ENCODE peak calls at places on chromosome 2, in seven cellular contexts. One of them, this sample, is unnamed.

GRCh38 chr2:100422320-100422719 is 4.9 kb upstream of the CHST10 start:
- DNase-seq in mesendoderm: peak
- DNase-seq in IMR-90: peak
- DNase-seq in H1: no peak
- DNase-seq in H9: peak
- DNase-seq in neuronal stem cell: no peak
- DNase-seq in mesenchymal stem cell: peak
- DNase-seq in this sample: peak

GRCh38 chr2:9653485-9654271 is 22.9 kb upstream of the YWHAQ start:
- DNase-seq in mesendoderm: no peak
- DNase-seq in IMR-90: no peak
- DNase-seq in H1: no peak
- DNase-seq in H9: no peak
- DNase-seq in neuronal stem cell: no peak
- DNase-seq in mesenchymal stem cell: no peak
- DNase-seq in this sample: no peak

GRCh38 chr2:201984333-201984732 is 49.3 kb upstream of the FZD7 start:
- DNase-seq in mesendoderm: no peak
- DNase-seq in IMR-90: no peak
- DNase-seq in H1: no peak
- DNase-seq in H9: no peak
- DNase-seq in neuronal stem cell: no peak
- DNase-seq in mesenchymal stem cell: no peak
- DNase-seq in this sample: no peak

GRCh38 chr2:177893880-177894279 is 178.7 kb downstream of the PDE11A start:
- DNase-seq in mesendoderm: no peak
- DNase-seq in IMR-90: no peak
- DNase-seq in H1: no peak
- DNase-seq in H9: no peak
- DNase-seq in neuronal stem cell: no peak
- DNase-seq in mesenchymal stem cell: no peak
- DNase-seq in this sample: no peak

GRCh38 chr2:228600265-228600664 is 418.8 kb upstream of the SPHKAP start:
- DNase-seq in mesendoderm: no peak
- DNase-seq in IMR-90: peak
- DNase-seq in H1: no peak
- DNase-seq in H9: no peak
- DNase-seq in neuronal stem cell: no peak
- DNase-seq in mesenchymal stem cell: peak
- DNase-seq in this sample: no peak

GRCh38 chr2:6290626-6291025 is 575.1 kb downstream of the CMPK2 start:
- DNase-seq in mesendoderm: no peak
- DNase-seq in IMR-90: no peak
- DNase-seq in H1: no peak
- DNase-seq in H9: no peak
- DNase-seq in neuronal stem cell: no peak
- DNase-seq in mesenchymal stem cell: no peak
- DNase-seq in this sample: no peak

GRCh38 chr2:9739508-9739907 is 103.8 kb upstream of the TAF1B start:
- DNase-seq in mesendoderm: no peak
- DNase-seq in IMR-90: no peak
- DNase-seq in H1: no peak
- DNase-seq in H9: no peak
- DNase-seq in neuronal stem cell: no peak
- DNase-seq in mesenchymal stem cell: no peak
- DNase-seq in this sample: no peak

GRCh38 chr2:45345331-45346305 is 265.4 kb downstream of the SRBD1 start:
- DNase-seq in mesendoderm: peak
- DNase-seq in IMR-90: no peak
- DNase-seq in H1: no peak
- DNase-seq in H9: no peak
- DNase-seq in neuronal stem cell: no peak
- DNase-seq in mesenchymal stem cell: no peak
- DNase-seq in this sample: no peak

GRCh38 chr2:117091438-117091837 is 723.1 kb upstream of the DDX18 start:
- DNase-seq in mesendoderm: no peak
- DNase-seq in IMR-90: no peak
- DNase-seq in H1: no peak
- DNase-seq in H9: no peak
- DNase-seq in neuronal stem cell: no peak
- DNase-seq in mesenchymal stem cell: no peak
- DNase-seq in this sample: no peak

GRCh38 chr2:157572725-157573124 is 55.9 kb downstream of the ACVR1C start:
- DNase-seq in mesendoderm: peak
- DNase-seq in IMR-90: no peak
- DNase-seq in H1: no peak
- DNase-seq in H9: no peak
- DNase-seq in neuronal stem cell: no peak
- DNase-seq in mesenchymal stem cell: no peak
- DNase-seq in this sample: peak
- H3K4ac ChIP-seq in mesendoderm: no peak
- H3K4ac ChIP-seq in IMR-90: no peak
- H3K4ac ChIP-seq in H1: no peak
- H3K4ac ChIP-seq in H9: no peak
- H3K4ac ChIP-seq in neuronal stem cell: no peak
- H3K4ac ChIP-seq in mesenchymal stem cell: no peak
- H3K4ac ChIP-seq in this sample: no peak

GRCh38 chr2:20755132-20755800 is 67.6 kb downstream of the LDAH start:
- DNase-seq in mesendoderm: no peak
- DNase-seq in IMR-90: peak
- DNase-seq in H1: no peak
- DNase-seq in H9: no peak
- DNase-seq in neuronal stem cell: no peak
- DNase-seq in mesenchymal stem cell: no peak
- DNase-seq in this sample: no peak
- H3K4ac ChIP-seq in mesendoderm: no peak
- H3K4ac ChIP-seq in IMR-90: no peak
- H3K4ac ChIP-seq in H1: no peak
- H3K4ac ChIP-seq in H9: no peak
- H3K4ac ChIP-seq in neuronal stem cell: no peak
- H3K4ac ChIP-seq in mesenchymal stem cell: no peak
- H3K4ac ChIP-seq in this sample: no peak

GRCh38 chr2:42840760-42841159 is 48.4 kb upstream of the HAAO start:
- DNase-seq in mesendoderm: no peak
- DNase-seq in IMR-90: no peak
- DNase-seq in H1: no peak
- DNase-seq in H9: no peak
- DNase-seq in neuronal stem cell: no peak
- DNase-seq in mesenchymal stem cell: no peak
- DNase-seq in this sample: no peak

GRCh38 chr2:42838133-42838532 is 45.8 kb upstream of the HAAO start:
- DNase-seq in mesendoderm: no peak
- DNase-seq in IMR-90: no peak
- DNase-seq in H1: no peak
- DNase-seq in H9: no peak
- DNase-seq in neuronal stem cell: no peak
- DNase-seq in mesenchymal stem cell: no peak
- DNase-seq in this sample: no peak

GRCh38 chr2:42842418-42842817 is 50.0 kb upstream of the HAAO start:
- DNase-seq in mesendoderm: no peak
- DNase-seq in IMR-90: no peak
- DNase-seq in H1: no peak
- DNase-seq in H9: no peak
- DNase-seq in neuronal stem cell: no peak
- DNase-seq in mesenchymal stem cell: no peak
- DNase-seq in this sample: no peak

GRCh38 chr2:42841344-42841743 is 49.0 kb upstream of the HAAO start:
- DNase-seq in mesendoderm: no peak
- DNase-seq in IMR-90: no peak
- DNase-seq in H1: no peak
- DNase-seq in H9: no peak
- DNase-seq in neuronal stem cell: no peak
- DNase-seq in mesenchymal stem cell: no peak
- DNase-seq in this sample: no peak

GRCh38 chr2:42840141-42840540 is 47.8 kb upstream of the HAAO start:
- DNase-seq in mesendoderm: no peak
- DNase-seq in IMR-90: no peak
- DNase-seq in H1: no peak
- DNase-seq in H9: no peak
- DNase-seq in neuronal stem cell: no peak
- DNase-seq in mesenchymal stem cell: no peak
- DNase-seq in this sample: no peak
- H3K4ac ChIP-seq in mesendoderm: no peak
- H3K4ac ChIP-seq in IMR-90: peak
- H3K4ac ChIP-seq in H1: no peak
- H3K4ac ChIP-seq in H9: no peak
- H3K4ac ChIP-seq in neuronal stem cell: no peak
- H3K4ac ChIP-seq in mesenchymal stem cell: no peak
- H3K4ac ChIP-seq in this sample: no peak

DNA sequence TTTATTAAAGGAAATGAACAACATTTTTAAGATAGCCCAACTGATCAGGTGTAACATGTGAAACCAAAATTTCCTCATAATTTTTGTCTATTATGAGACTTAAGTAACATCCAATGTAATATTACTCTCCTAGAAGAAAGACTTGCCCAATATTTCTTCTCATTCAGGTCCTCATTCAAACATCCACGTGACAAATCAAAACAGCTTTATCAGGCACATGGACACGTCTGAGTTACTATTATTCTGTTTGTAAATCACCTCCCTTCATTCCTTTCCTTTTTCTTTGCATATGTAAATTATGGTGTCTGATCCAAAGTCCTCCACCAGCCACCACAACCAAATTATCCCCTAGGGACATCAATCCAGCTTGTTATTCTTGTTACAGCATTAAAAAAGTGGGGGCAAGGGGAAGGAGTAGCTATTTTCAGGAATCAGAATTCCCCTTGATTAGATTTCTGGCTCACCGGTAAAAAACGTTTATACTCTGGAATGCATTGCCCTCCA is 7.1 kb downstream of the TMEM163 start:
- DNase-seq in mesendoderm: no peak
- DNase-seq in IMR-90: no peak
- DNase-seq in H1: no peak
- DNase-seq in H9: no peak
- DNase-seq in neuronal stem cell: no peak
- DNase-seq in mesenchymal stem cell: no peak
- DNase-seq in this sample: no peak
- H3K4ac ChIP-seq in mesendoderm: no peak
- H3K4ac ChIP-seq in IMR-90: no peak
- H3K4ac ChIP-seq in H1: no peak
- H3K4ac ChIP-seq in H9: no peak
- H3K4ac ChIP-seq in neuronal stem cell: no peak
- H3K4ac ChIP-seq in mesenchymal stem cell: no peak
- H3K4ac ChIP-seq in this sample: no peak

GRCh38 chr2:137023205-137023604 is 257.9 kb downstream of the THSD7B start:
- DNase-seq in mesendoderm: peak
- DNase-seq in IMR-90: no peak
- DNase-seq in H1: no peak
- DNase-seq in H9: no peak
- DNase-seq in neuronal stem cell: no peak
- DNase-seq in mesenchymal stem cell: no peak
- DNase-seq in this sample: no peak
- H3K4ac ChIP-seq in mesendoderm: no peak
- H3K4ac ChIP-seq in IMR-90: no peak
- H3K4ac ChIP-seq in H1: no peak
- H3K4ac ChIP-seq in H9: no peak
- H3K4ac ChIP-seq in neuronal stem cell: no peak
- H3K4ac ChIP-seq in mesenchymal stem cell: no peak
- H3K4ac ChIP-seq in this sample: no peak

GRCh38 chr2:53877556-53877955 is 17.8 kb upstream of the GPR75 start:
- DNase-seq in mesendoderm: no peak
- DNase-seq in IMR-90: peak
- DNase-seq in H1: no peak
- DNase-seq in H9: no peak
- DNase-seq in neuronal stem cell: no peak
- DNase-seq in mesenchymal stem cell: no peak
- DNase-seq in this sample: no peak

GRCh38 chr2:53877112-53877511 is 17.3 kb upstream of the GPR75 start:
- DNase-seq in mesendoderm: no peak
- DNase-seq in IMR-90: no peak
- DNase-seq in H1: no peak
- DNase-seq in H9: no peak
- DNase-seq in neuronal stem cell: no peak
- DNase-seq in mesenchymal stem cell: no peak
- DNase-seq in this sample: no peak

GRCh38 chr2:53884883-53885282 is 25.1 kb upstream of the GPR75 start:
- DNase-seq in mesendoderm: no peak
- DNase-seq in IMR-90: no peak
- DNase-seq in H1: no peak
- DNase-seq in H9: no peak
- DNase-seq in neuronal stem cell: no peak
- DNase-seq in mesenchymal stem cell: no peak
- DNase-seq in this sample: no peak

GRCh38 chr2:53880756-53881155 is 21.0 kb upstream of the GPR75 start:
- DNase-seq in mesendoderm: no peak
- DNase-seq in IMR-90: peak
- DNase-seq in H1: no peak
- DNase-seq in H9: no peak
- DNase-seq in neuronal stem cell: no peak
- DNase-seq in mesenchymal stem cell: no peak
- DNase-seq in this sample: no peak

GRCh38 chr2:53881360-53881759 is 21.6 kb upstream of the GPR75 start:
- DNase-seq in mesendoderm: no peak
- DNase-seq in IMR-90: no peak
- DNase-seq in H1: no peak
- DNase-seq in H9: no peak
- DNase-seq in neuronal stem cell: no peak
- DNase-seq in mesenchymal stem cell: no peak
- DNase-seq in this sample: no peak
- H3K4ac ChIP-seq in mesendoderm: no peak
- H3K4ac ChIP-seq in IMR-90: no peak
- H3K4ac ChIP-seq in H1: no peak
- H3K4ac ChIP-seq in H9: no peak
- H3K4ac ChIP-seq in neuronal stem cell: no peak
- H3K4ac ChIP-seq in mesenchymal stem cell: no peak
- H3K4ac ChIP-seq in this sample: no peak

GRCh38 chr2:156116113-156116512 is 216.4 kb downstream of the NR4A2 start:
- DNase-seq in mesendoderm: no peak
- DNase-seq in IMR-90: no peak
- DNase-seq in H1: no peak
- DNase-seq in H9: no peak
- DNase-seq in neuronal stem cell: no peak
- DNase-seq in mesenchymal stem cell: no peak
- DNase-seq in this sample: no peak

GRCh38 chr2:156115338-156115737 is 217.2 kb downstream of the NR4A2 start:
- DNase-seq in mesendoderm: no peak
- DNase-seq in IMR-90: no peak
- DNase-seq in H1: no peak
- DNase-seq in H9: no peak
- DNase-seq in neuronal stem cell: no peak
- DNase-seq in mesenchymal stem cell: no peak
- DNase-seq in this sample: no peak

GRCh38 chr2:156124458-156124857 is 208.1 kb downstream of the NR4A2 start:
- DNase-seq in mesendoderm: no peak
- DNase-seq in IMR-90: no peak
- DNase-seq in H1: no peak
- DNase-seq in H9: no peak
- DNase-seq in neuronal stem cell: no peak
- DNase-seq in mesenchymal stem cell: no peak
- DNase-seq in this sample: no peak

GRCh38 chr2:156118753-156119416 is 213.6 kb downstream of the NR4A2 start:
- DNase-seq in mesendoderm: no peak
- DNase-seq in IMR-90: no peak
- DNase-seq in H1: no peak
- DNase-seq in H9: no peak
- DNase-seq in neuronal stem cell: no peak
- DNase-seq in mesenchymal stem cell: no peak
- DNase-seq in this sample: no peak
- H3K4ac ChIP-seq in mesendoderm: no peak
- H3K4ac ChIP-seq in IMR-90: no peak
- H3K4ac ChIP-seq in H1: no peak
- H3K4ac ChIP-seq in H9: no peak
- H3K4ac ChIP-seq in neuronal stem cell: no peak
- H3K4ac ChIP-seq in mesenchymal stem cell: no peak
- H3K4ac ChIP-seq in this sample: no peak

GRCh38 chr2:74599676-74600075 is 45.2 kb downstream of the DOK1 start:
- DNase-seq in mesendoderm: no peak
- DNase-seq in IMR-90: no peak
- DNase-seq in H1: no peak
- DNase-seq in H9: no peak
- DNase-seq in neuronal stem cell: no peak
- DNase-seq in mesenchymal stem cell: no peak
- DNase-seq in this sample: no peak
- H3K4ac ChIP-seq in mesendoderm: no peak
- H3K4ac ChIP-seq in IMR-90: no peak
- H3K4ac ChIP-seq in H1: no peak
- H3K4ac ChIP-seq in H9: no peak
- H3K4ac ChIP-seq in neuronal stem cell: no peak
- H3K4ac ChIP-seq in mesenchymal stem cell: no peak
- H3K4ac ChIP-seq in this sample: no peak